ENCODE peak calls at places on chromosome X, in nine cellular contexts. One of them, this sample, is unnamed.

GRCh38 chrX:119482497-119483480 is 14.5 kb downstream of the SLC25A5 start:
- DNase-seq in heart left ventricle: peak
- DNase-seq in A549: peak
- DNase-seq in testis: peak
- DNase-seq in GM12891: peak
- DNase-seq in uterus: peak
- DNase-seq in thyroid gland: peak
- DNase-seq in adrenal gland: peak
- DNase-seq in upper lobe of left lung: peak
- DNase-seq in this sample: peak

GRCh38 chrX:1464282-1465131 is 11.8 kb upstream of the ASMTL start:
- DNase-seq in heart left ventricle: peak
- DNase-seq in A549: no peak
- DNase-seq in testis: peak
- DNase-seq in GM12891: no peak
- DNase-seq in uterus: no peak
- DNase-seq in thyroid gland: no peak
- DNase-seq in adrenal gland: no peak
- DNase-seq in upper lobe of left lung: no peak
- DNase-seq in this sample: no peak

GRCh38 chrX:114584434-114584943 is 603 bp downstream of the HTR2C start:
- DNase-seq in heart left ventricle: no peak
- DNase-seq in A549: no peak
- DNase-seq in testis: no peak
- DNase-seq in GM12891: no peak
- DNase-seq in uterus: no peak
- DNase-seq in thyroid gland: no peak
- DNase-seq in adrenal gland: no peak
- DNase-seq in upper lobe of left lung: peak
- DNase-seq in this sample: no peak

GRCh38 chrX:135086197-135086854 is 34.0 kb downstream of the ETDB start:
- DNase-seq in heart left ventricle: no peak
- DNase-seq in A549: peak
- DNase-seq in testis: peak
- DNase-seq in GM12891: no peak
- DNase-seq in uterus: no peak
- DNase-seq in thyroid gland: no peak
- DNase-seq in adrenal gland: peak
- DNase-seq in upper lobe of left lung: no peak
- DNase-seq in this sample: peak

GRCh38 chrX:281166-281999 is at the start of gene PLCXD1:
- DNase-seq in heart left ventricle: peak
- DNase-seq in A549: peak
- DNase-seq in testis: peak
- DNase-seq in GM12891: no peak
- DNase-seq in uterus: peak
- DNase-seq in thyroid gland: peak
- DNase-seq in adrenal gland: no peak
- DNase-seq in upper lobe of left lung: no peak
- DNase-seq in this sample: peak

GRCh38 chrX:82556588-82556987 is 951.5 kb upstream of the POU3F4 start:
- DNase-seq in heart left ventricle: no peak
- DNase-seq in A549: no peak
- DNase-seq in testis: no peak
- DNase-seq in GM12891: no peak
- DNase-seq in uterus: no peak
- DNase-seq in thyroid gland: no peak
- DNase-seq in adrenal gland: no peak
- DNase-seq in upper lobe of left lung: no peak
- DNase-seq in this sample: no peak

GRCh38 chrX:131067846-131068745 is 9.9 kb downstream of the ARHGAP36 start:
- DNase-seq in heart left ventricle: no peak
- DNase-seq in A549: no peak
- DNase-seq in testis: no peak
- DNase-seq in GM12891: no peak
- DNase-seq in uterus: no peak
- DNase-seq in thyroid gland: no peak
- DNase-seq in adrenal gland: no peak
- DNase-seq in upper lobe of left lung: no peak
- DNase-seq in this sample: no peak

GRCh38 chrX:39960219-39960618 is 137.5 kb downstream of the BCOR start:
- DNase-seq in heart left ventricle: no peak
- DNase-seq in A549: no peak
- DNase-seq in testis: no peak
- DNase-seq in GM12891: no peak
- DNase-seq in uterus: no peak
- DNase-seq in thyroid gland: no peak
- DNase-seq in adrenal gland: no peak
- DNase-seq in upper lobe of left lung: no peak
- DNase-seq in this sample: no peak

GRCh38 chrX:129984196-129984962 is 1.9 kb downstream of the BCORL1 start:
- DNase-seq in heart left ventricle: peak
- DNase-seq in A549: peak
- DNase-seq in testis: peak
- DNase-seq in GM12891: no peak
- DNase-seq in uterus: peak
- DNase-seq in thyroid gland: peak
- DNase-seq in adrenal gland: peak
- DNase-seq in upper lobe of left lung: peak
- DNase-seq in this sample: peak

GRCh38 chrX:433771-434170 is 47.1 kb upstream of the PPP2R3B start:
- DNase-seq in heart left ventricle: no peak
- DNase-seq in A549: no peak
- DNase-seq in testis: no peak
- DNase-seq in GM12891: no peak
- DNase-seq in uterus: no peak
- DNase-seq in thyroid gland: no peak
- DNase-seq in adrenal gland: no peak
- DNase-seq in upper lobe of left lung: no peak
- DNase-seq in this sample: no peak

GRCh38 chrX:138191998-138192397 is 519.5 kb downstream of the FGF13 start:
- DNase-seq in heart left ventricle: no peak
- DNase-seq in A549: no peak
- DNase-seq in testis: peak
- DNase-seq in GM12891: no peak
- DNase-seq in uterus: no peak
- DNase-seq in thyroid gland: peak
- DNase-seq in adrenal gland: peak
- DNase-seq in upper lobe of left lung: no peak
- DNase-seq in this sample: peak

GRCh38 chrX:40474205-40474626 is 106.6 kb upstream of the ATP6AP2 start:
- DNase-seq in heart left ventricle: no peak
- DNase-seq in A549: peak
- DNase-seq in testis: no peak
- DNase-seq in GM12891: no peak
- DNase-seq in uterus: peak
- DNase-seq in thyroid gland: peak
- DNase-seq in adrenal gland: no peak
- DNase-seq in upper lobe of left lung: peak
- DNase-seq in this sample: peak

GRCh38 chrX:3815896-3816664 is 102.6 kb upstream of the PRKX start:
- DNase-seq in heart left ventricle: peak
- DNase-seq in A549: peak
- DNase-seq in testis: peak
- DNase-seq in GM12891: peak
- DNase-seq in uterus: peak
- DNase-seq in thyroid gland: peak
- DNase-seq in adrenal gland: peak
- DNase-seq in upper lobe of left lung: peak
- DNase-seq in this sample: peak

GRCh38 chrX:103552236-103552635 is 32.9 kb upstream of the RAB40A start:
- DNase-seq in heart left ventricle: no peak
- DNase-seq in A549: no peak
- DNase-seq in testis: no peak
- DNase-seq in GM12891: no peak
- DNase-seq in uterus: no peak
- DNase-seq in thyroid gland: no peak
- DNase-seq in adrenal gland: no peak
- DNase-seq in upper lobe of left lung: no peak
- DNase-seq in this sample: no peak

DNA sequence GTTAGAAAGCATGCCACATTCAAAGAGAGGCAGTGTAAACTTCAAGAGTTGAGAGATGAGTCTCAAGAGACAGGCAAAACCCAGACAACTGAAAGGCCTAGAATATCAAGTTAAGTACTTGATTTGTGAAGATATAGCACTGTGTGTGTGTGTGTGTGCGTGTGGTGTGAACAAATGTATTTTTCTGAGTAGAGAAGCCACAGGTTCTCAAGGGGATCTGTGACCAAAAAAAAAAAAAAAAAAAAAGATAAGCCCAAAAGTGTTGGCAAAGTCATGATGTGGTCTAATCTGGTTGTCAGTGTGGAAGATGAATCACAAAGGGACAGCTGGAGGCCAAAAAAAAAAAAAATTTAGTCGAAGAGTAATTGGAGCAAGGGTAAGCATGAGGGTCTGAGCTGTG is 3.9 kb downstream of the RIPPLY1 start:
- DNase-seq in heart left ventricle: no peak
- DNase-seq in A549: no peak
- DNase-seq in testis: no peak
- DNase-seq in GM12891: no peak
- DNase-seq in uterus: no peak
- DNase-seq in thyroid gland: no peak
- DNase-seq in adrenal gland: no peak
- DNase-seq in upper lobe of left lung: no peak
- DNase-seq in this sample: no peak
- TF ChIP-seq POLR2A in heart left ventricle: no peak
- TF ChIP-seq POLR2A in A549: no peak
- TF ChIP-seq POLR2A in testis: no peak
- TF ChIP-seq POLR2A in GM12891: no peak
- TF ChIP-seq POLR2A in uterus: no peak
- TF ChIP-seq POLR2A in thyroid gland: no peak
- TF ChIP-seq POLR2A in adrenal gland: no peak
- TF ChIP-seq POLR2A in upper lobe of left lung: no peak
- TF ChIP-seq POLR2A in this sample: no peak

DNA sequence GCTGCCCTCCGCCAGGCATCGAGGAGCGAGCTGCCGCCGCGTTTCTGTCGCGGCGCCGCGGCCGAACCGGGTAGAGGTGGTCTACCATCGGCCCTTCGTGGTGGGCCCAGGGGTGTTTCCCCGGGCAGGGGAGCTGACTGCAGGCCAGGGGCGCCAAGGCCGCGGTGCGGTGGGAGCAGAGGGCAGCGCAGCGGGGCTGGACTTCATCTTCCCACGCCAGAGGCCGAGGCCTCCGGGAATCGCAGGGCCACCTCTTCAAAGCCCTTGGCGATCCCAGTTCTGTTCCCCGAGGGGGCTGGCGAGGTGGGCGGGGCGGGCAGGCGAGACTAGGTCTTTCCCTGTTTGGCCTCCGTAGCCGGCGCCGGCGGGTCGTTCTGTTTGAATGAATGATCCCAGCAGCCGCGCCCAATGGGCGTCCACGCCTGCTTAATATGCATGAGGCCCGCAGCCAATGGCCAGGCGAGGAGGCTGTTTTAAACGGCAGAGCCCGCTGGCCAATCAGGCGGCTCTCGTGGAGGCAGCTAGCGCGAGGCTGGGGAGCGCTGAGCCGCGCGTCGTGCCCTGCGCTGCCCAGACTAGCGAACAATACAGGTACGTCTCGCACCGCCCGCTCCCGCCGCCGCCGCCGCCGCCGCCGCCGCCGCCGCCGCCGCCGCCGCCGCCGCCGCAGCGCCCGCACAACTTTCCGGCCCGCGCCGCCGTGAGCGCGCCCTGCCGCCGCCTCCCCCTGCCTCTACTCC is at the start of gene HMGB3:
- DNase-seq in heart left ventricle: peak
- DNase-seq in A549: peak
- DNase-seq in testis: peak
- DNase-seq in GM12891: peak
- DNase-seq in uterus: peak
- DNase-seq in thyroid gland: peak
- DNase-seq in adrenal gland: peak
- DNase-seq in upper lobe of left lung: peak
- DNase-seq in this sample: peak
- TF ChIP-seq POLR2A in heart left ventricle: no peak
- TF ChIP-seq POLR2A in A549: peak
- TF ChIP-seq POLR2A in testis: no peak
- TF ChIP-seq POLR2A in GM12891: no peak
- TF ChIP-seq POLR2A in uterus: peak
- TF ChIP-seq POLR2A in thyroid gland: no peak
- TF ChIP-seq POLR2A in adrenal gland: peak
- TF ChIP-seq POLR2A in upper lobe of left lung: no peak
- TF ChIP-seq POLR2A in this sample: peak

GRCh38 chrX:120625366-120625765 is 4.5 kb downstream of the C1GALT1C1 start:
- DNase-seq in heart left ventricle: no peak
- DNase-seq in A549: no peak
- DNase-seq in testis: no peak
- DNase-seq in GM12891: no peak
- DNase-seq in uterus: no peak
- DNase-seq in thyroid gland: no peak
- DNase-seq in adrenal gland: no peak
- DNase-seq in upper lobe of left lung: no peak
- DNase-seq in this sample: no peak

GRCh38 chrX:120629667-120630537 is at the start of gene C1GALT1C1:
- DNase-seq in heart left ventricle: peak
- DNase-seq in A549: peak
- DNase-seq in testis: peak
- DNase-seq in GM12891: peak
- DNase-seq in uterus: peak
- DNase-seq in thyroid gland: peak
- DNase-seq in adrenal gland: peak
- DNase-seq in upper lobe of left lung: peak
- DNase-seq in this sample: peak
- TF ChIP-seq POLR2A in heart left ventricle: no peak
- TF ChIP-seq POLR2A in A549: peak
- TF ChIP-seq POLR2A in testis: no peak
- TF ChIP-seq POLR2A in GM12891: peak
- TF ChIP-seq POLR2A in uterus: peak
- TF ChIP-seq POLR2A in thyroid gland: no peak
- TF ChIP-seq POLR2A in adrenal gland: peak
- TF ChIP-seq POLR2A in upper lobe of left lung: no peak
- TF ChIP-seq POLR2A in this sample: peak

GRCh38 chrX:109842611-109843010 is 109.6 kb upstream of the ACSL4 start:
- DNase-seq in heart left ventricle: no peak
- DNase-seq in A549: no peak
- DNase-seq in testis: no peak
- DNase-seq in GM12891: no peak
- DNase-seq in uterus: no peak
- DNase-seq in thyroid gland: no peak
- DNase-seq in adrenal gland: no peak
- DNase-seq in upper lobe of left lung: no peak
- DNase-seq in this sample: no peak

GRCh38 chrX:109840585-109840984 is 107.5 kb upstream of the ACSL4 start:
- DNase-seq in heart left ventricle: peak
- DNase-seq in A549: peak
- DNase-seq in testis: peak
- DNase-seq in GM12891: no peak
- DNase-seq in uterus: peak
- DNase-seq in thyroid gland: no peak
- DNase-seq in adrenal gland: peak
- DNase-seq in upper lobe of left lung: no peak
- DNase-seq in this sample: no peak

GRCh38 chrX:109843963-109844751 is 111.1 kb upstream of the ACSL4 start:
- DNase-seq in heart left ventricle: no peak
- DNase-seq in A549: no peak
- DNase-seq in testis: no peak
- DNase-seq in GM12891: no peak
- DNase-seq in uterus: no peak
- DNase-seq in thyroid gland: peak
- DNase-seq in adrenal gland: peak
- DNase-seq in upper lobe of left lung: no peak
- DNase-seq in this sample: no peak

GRCh38 chrX:109841257-109841656 is 108.2 kb upstream of the ACSL4 start:
- DNase-seq in heart left ventricle: no peak
- DNase-seq in A549: no peak
- DNase-seq in testis: no peak
- DNase-seq in GM12891: no peak
- DNase-seq in uterus: no peak
- DNase-seq in thyroid gland: no peak
- DNase-seq in adrenal gland: no peak
- DNase-seq in upper lobe of left lung: no peak
- DNase-seq in this sample: no peak

GRCh38 chrX:109841869-109842579 is 109.0 kb upstream of the ACSL4 start:
- DNase-seq in heart left ventricle: no peak
- DNase-seq in A549: no peak
- DNase-seq in testis: no peak
- DNase-seq in GM12891: no peak
- DNase-seq in uterus: no peak
- DNase-seq in thyroid gland: no peak
- DNase-seq in adrenal gland: no peak
- DNase-seq in upper lobe of left lung: no peak
- DNase-seq in this sample: no peak
- TF ChIP-seq POLR2A in heart left ventricle: no peak
- TF ChIP-seq POLR2A in A549: no peak
- TF ChIP-seq POLR2A in testis: no peak
- TF ChIP-seq POLR2A in GM12891: no peak
- TF ChIP-seq POLR2A in uterus: no peak
- TF ChIP-seq POLR2A in thyroid gland: no peak
- TF ChIP-seq POLR2A in adrenal gland: no peak
- TF ChIP-seq POLR2A in upper lobe of left lung: no peak
- TF ChIP-seq POLR2A in this sample: no peak

This sample was measured in body of pancreas.